ENCODE peak calls at places on chromosomes 13 and 19, in four cellular contexts. Y, G, Z and E are unnamed samples.

GRCh38 chr13:111855016-111855590 is 211.8 kb upstream of the SOX1 start:
- DNase-seq in Y (no peak), G (no peak), Z (no peak), E (no peak)

GRCh38 chr19:55549500-55550320 is 4.4 kb upstream of the SBK3 start:
- DNase-seq in Y (no peak), G (peak; percentile 91), Z (no peak), E (peak; percentile 88)

GRCh38 chr19:51777570-51778460 is 16.8 kb downstream of the FPR2 start:
- DNase-seq in Y (peak; percentile 47), G (peak; percentile 85), Z (peak; percentile 80), E (peak; percentile 70)

GRCh38 chr19:41848666-41849065 is 3.8 kb downstream of the DMRTC2 start:
- DNase-seq in Y (no peak), G (no peak), Z (no peak), E (no peak)

GRCh38 chr19:6599866-6600454 is 9.0 kb upstream of the CD70 start:
- DNase-seq in Y (no peak), G (no peak), Z (no peak), E (no peak)

GRCh38 chr13:65653548-65654078 is 1576.5 kb downstream of the PCDH9 start:
- DNase-seq in Y (no peak), G (no peak), Z (no peak), E (no peak)

GRCh38 chr19:7652061-7652641 is 15.2 kb downstream of the STXBP2 start:
- DNase-seq in Y (peak; percentile 85), G (peak; percentile 74), Z (peak; percentile 95), E (peak; percentile 83)

GRCh38 chr13:32650705-32651311 is 64.6 kb downstream of the PDS5B start:
- DNase-seq in Y (no peak), G (peak; percentile 70), Z (no peak), E (peak; percentile 73)

GRCh38 chr19:16274466-16274865 is 50.2 kb upstream of the KLF2 start:
- DNase-seq in Y (no peak), G (peak; percentile 60), Z (no peak), E (no peak)

GRCh38 chr19:7099597-7099921 is 30.1 kb downstream of the ZNF557 start:
- DNase-seq in Y (no peak), G (no peak), Z (no peak), E (no peak)

GRCh38 chr19:46787331-46788100 is 878 bp downstream of the SLC1A5 start:
- DNase-seq in Y (peak; percentile 57), G (peak; percentile 84), Z (peak; percentile 90), E (peak; percentile 38)

GRCh38 chr13:109719962-109720646 is 66.3 kb downstream of the IRS2 start:
- DNase-seq in Y (no peak), G (no peak), Z (no peak), E (no peak)

GRCh38 chr13:85286081-85286480 is 513.1 kb downstream of the SLITRK6 start:
- DNase-seq in Y (no peak), G (no peak), Z (no peak), E (no peak)

GRCh38 chr13:44792096-44792495 is 197.2 kb downstream of the NUFIP1 start:
- DNase-seq in Y (no peak), G (no peak), Z (no peak), E (no peak)

GRCh38 chr13:20704459-20705069 is 1.1 kb downstream of the IL17D start:
- DNase-seq in Y (no peak), G (no peak), Z (no peak), E (no peak)

GRCh38 chr19:55660404-55660803 is 5.6 kb downstream of the U2AF2 start:
- DNase-seq in Y (no peak), G (no peak), Z (no peak), E (no peak)

GRCh38 chr13:30119476-30119875 is 187.9 kb downstream of the KATNAL1 start:
- DNase-seq in Y (no peak), G (peak; percentile 89), Z (no peak), E (peak; percentile 77)

GRCh38 chr19:39098365-39099269 is 14.4 kb downstream of the ACP7 start:
- DNase-seq in Y (no peak), G (no peak), Z (no peak), E (no peak)

GRCh38 chr13:104773775-104774174 is 1707.6 kb upstream of the SLC10A2 start:
- DNase-seq in Y (no peak), G (peak; percentile 50), Z (no peak), E (peak; percentile 72)

GRCh38 chr13:93226623-93227279 is at the start of gene GPC6:
- DNase-seq in Y (no peak), G (peak; percentile 90), Z (peak; percentile 80), E (peak; percentile 58)

GRCh38 chr13:59873309-59873708 is 290.4 kb downstream of the DIAPH3 start:
- DNase-seq in Y (no peak), G (no peak), Z (no peak), E (no peak)

GRCh38 chr19:46494115-46494935 is 1.3 kb downstream of the PNMA8B start:
- DNase-seq in Y (peak; percentile 17), G (no peak), Z (peak; percentile 75), E (no peak)

GRCh38 chr13:60230593-60230992 is 66.9 kb upstream of the DIAPH3 start:
- DNase-seq in Y (no peak), G (peak; percentile 20), Z (no peak), E (no peak)

GRCh38 chr19:47110521-47111080 is 3.0 kb downstream of the ZC3H4 start:
- DNase-seq in Y (no peak), G (peak; percentile 25), Z (no peak), E (no peak)

GRCh38 chr19:9054768-9055167 is 32.1 kb upstream of the OR1M1 start:
- DNase-seq in Y (no peak), G (no peak), Z (no peak), E (peak; percentile 61)

GRCh38 chr19:42926781-42927180 is 9.1 kb upstream of the PSG6 start:
- DNase-seq in Y (no peak), G (no peak), Z (no peak), E (no peak)

GRCh38 chr13:96003304-96003703 is 49.9 kb downstream of the UGGT2 start:
- DNase-seq in Y (no peak), G (peak; percentile 43), Z (no peak), E (peak; percentile 11)

GRCh38 chr13:91142572-91142971 is 204.9 kb upstream of the MIR17HG start:
- DNase-seq in Y (no peak), G (peak; percentile 26), Z (no peak), E (peak; percentile 67)

GRCh38 chr19:46606019-46606418 is 4.9 kb downstream of the CALM3 start:
- DNase-seq in Y (no peak), G (no peak), Z (peak; percentile 71), E (no peak)

GRCh38 chr13:75787249-75787940 is 151.3 kb downstream of the LMO7 start:
- DNase-seq in Y (no peak), G (peak; percentile 75), Z (no peak), E (peak; percentile 57)

GRCh38 chr13:70703755-70704154 is 595.5 kb upstream of the KLHL1 start:
- DNase-seq in Y (no peak), G (no peak), Z (no peak), E (peak; percentile 14)

GRCh38 chr19:35056513-35057063 is 15.1 kb downstream of the HPN start:
- DNase-seq in Y (no peak), G (no peak), Z (no peak), E (no peak)

GRCh38 chr19:1873524-1874473 is 10.4 kb upstream of the KLF16 start:
- DNase-seq in Y (peak; percentile 75), G (no peak), Z (no peak), E (no peak)
- H3K4me3 ChIP-seq in Y (no peak overlapping the region), G (peak overlapping the region; percentile 91), Z (no peak overlapping the region), E (no peak overlapping the region)

GRCh38 chr19:40571005-40571318 is 5.7 kb upstream of the SHKBP1 start:
- DNase-seq in Y (no peak), G (no peak), Z (no peak), E (no peak)
- H3K4me3 ChIP-seq in Y (no peak overlapping the region), G (no peak overlapping the region), Z (no peak overlapping the region), E (peak overlapping the region; percentile 11)

DNA sequence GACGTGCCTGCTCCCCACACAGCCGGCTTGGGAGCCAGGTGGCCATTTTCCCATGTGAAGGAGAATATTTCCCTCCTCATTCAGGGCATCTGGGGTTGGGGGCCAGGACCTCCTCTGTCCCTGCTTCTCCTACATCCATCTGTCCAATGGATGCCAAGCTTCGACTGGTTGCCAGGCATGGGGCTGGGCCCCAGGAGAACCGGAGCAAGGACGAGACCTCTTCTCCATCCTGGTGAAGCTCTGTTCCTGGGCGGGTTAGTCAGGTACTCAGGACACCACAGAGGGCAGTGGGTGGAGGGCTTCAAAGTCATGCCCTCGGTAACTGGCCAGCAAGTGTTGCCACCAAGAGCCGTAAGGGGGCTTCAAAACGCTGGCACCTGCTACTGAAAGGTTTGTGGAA is 22.3 kb upstream of the SLC15A1 start:
- DNase-seq in Y (no peak), G (no peak), Z (no peak), E (no peak)
- H3K4me3 ChIP-seq in Y (no peak overlapping the region), G (no peak overlapping the region), Z (no peak overlapping the region), E (no peak overlapping the region)

GRCh38 chr19:30662211-30662861 is 290.2 kb downstream of the ZNF536 start:
- DNase-seq in Y (no peak), G (peak; percentile 62), Z (peak; percentile 28), E (no peak)
- H3K4me3 ChIP-seq in Y (no peak overlapping the region), G (peak overlapping the region; percentile 64), Z (no peak overlapping the region), E (no peak overlapping the region)

GRCh38 chr13:101915755-101916107 is 463.3 kb downstream of the ITGBL1 start:
- DNase-seq in Y (no peak), G (no peak), Z (no peak), E (no peak)

GRCh38 chr13:101916108-101916757 is 463.8 kb downstream of the ITGBL1 start:
- DNase-seq in Y (peak; percentile 40), G (peak; percentile 37), Z (peak; percentile 73), E (no peak)

GRCh38 chr13:101917475-101917810 is 465.0 kb downstream of the ITGBL1 start:
- DNase-seq in Y (no peak), G (no peak), Z (peak; percentile 64), E (no peak)

GRCh38 chr13:101917833-101918755 is 465.6 kb downstream of the ITGBL1 start:
- DNase-seq in Y (no peak), G (no peak), Z (peak; percentile 36), E (no peak)

GRCh38 chr13:101916758-101917474 is 464.4 kb downstream of the ITGBL1 start:
- DNase-seq in Y (no peak), G (no peak), Z (no peak), E (no peak)
- H3K4me3 ChIP-seq in Y (peak overlapping the region; percentile 13), G (no peak overlapping the region), Z (peak overlapping the region; percentile 13), E (no peak overlapping the region)

DNA sequence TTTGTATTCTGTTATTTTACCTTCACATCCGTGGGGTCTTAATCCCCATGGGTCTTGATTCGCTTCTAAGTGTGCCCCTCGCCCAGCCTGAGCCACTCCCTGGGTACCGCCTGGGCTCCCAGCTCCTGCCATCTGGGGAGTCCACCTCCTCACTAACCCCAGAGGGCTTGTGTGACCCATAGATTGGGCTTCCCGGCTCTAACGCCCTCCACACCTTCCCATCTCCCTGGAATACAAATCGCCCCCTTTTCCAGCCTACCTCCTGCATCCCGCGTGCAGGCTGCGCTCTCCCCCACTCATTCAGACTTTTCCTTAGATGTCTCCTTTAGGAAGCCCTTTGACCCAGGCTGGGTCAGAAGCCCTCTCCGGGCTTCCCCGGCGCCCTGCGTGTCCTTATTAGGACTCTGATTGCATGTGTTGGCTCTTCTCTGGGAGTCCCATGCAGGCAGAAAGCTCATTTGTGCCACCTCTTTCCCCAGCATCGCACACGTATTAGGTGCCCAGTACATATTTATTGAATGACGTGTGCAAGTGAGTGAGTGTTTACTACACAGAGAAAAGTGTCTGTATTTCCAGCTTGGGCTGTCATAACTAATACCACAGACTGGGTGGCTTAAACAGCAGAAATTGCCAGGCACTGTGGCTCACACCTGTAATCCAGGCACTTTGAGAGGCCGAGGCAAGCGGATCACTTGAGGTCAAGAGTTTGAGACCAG is 757 bp downstream of the CCDC124 start:
- DNase-seq in Y (no peak), G (peak; percentile 76), Z (no peak), E (peak; percentile 90)
- H3K4me3 ChIP-seq in Y (peak overlapping the region; percentile 64), G (peak overlapping the region; percentile 80), Z (peak overlapping the region; percentile 9), E (peak overlapping the region; percentile 88)